ENCODE peak calls at places on chromosomes 4 and X, in ten cellular contexts. T is IMR-90, S is GM13977, Y is activated B cell treated with CpG ODN at 0.5 μM for 24 hours, P is left ventricle myocardium inferior, R is fibroblast of lung, B is heart right ventricle, J is WTC11, Q is mammary epithelial cell, L is fibroblast of mammary gland. E is an unnamed sample.

GRCh38 chr4:54268151-54268550 is 39.1 kb downstream of the PDGFRA start:
- DNase-seq in T (peak; percentile 79), S (no peak), Y (no peak), P (no peak), R (peak; percentile 31), B (no peak), J (no peak), Q (peak; percentile 33), L (peak; percentile 79), E (no peak)

GRCh38 chrX:112164420-112164819 is 81.8 kb upstream of the TRPC5 start:
- DNase-seq in T (no peak), S (no peak), Y (no peak), P (no peak), R (no peak), B (no peak), J (no peak), Q (no peak), L (no peak), E (no peak)

GRCh38 chr4:182818926-182819730 is 98.1 kb downstream of the DCTD start:
- DNase-seq in T (no peak), S (no peak), Y (no peak), P (no peak), R (no peak), B (no peak), J (no peak), Q (no peak), L (no peak), E (no peak)

GRCh38 chrX:1673337-1673736 is 58.5 kb downstream of the ASMT start:
- DNase-seq in T (no peak), S (peak; percentile 46), Y (no peak), P (no peak), R (no peak), B (no peak), J (peak; percentile 67), Q (no peak), L (peak; percentile 17), E (no peak)

GRCh38 chr4:172892300-172892699 is 276.3 kb upstream of the GALNT7 start:
- DNase-seq in T (peak; percentile 3), S (no peak), Y (no peak), P (no peak), R (no peak), B (no peak), J (peak; percentile 31), Q (peak; percentile 25), L (peak; percentile 40), E (no peak)

GRCh38 chrX:78944351-78944750 is 840 bp upstream of the P2RY10 start:
- DNase-seq in T (no peak), S (no peak), Y (no peak), P (no peak), R (no peak), B (no peak), J (no peak), Q (no peak), L (no peak), E (no peak)

GRCh38 chrX:23103546-23103945 is 103.8 kb downstream of the DDX53 start:
- DNase-seq in T (no peak), S (no peak), Y (no peak), P (no peak), R (no peak), B (no peak), J (no peak), Q (no peak), L (no peak), E (no peak)

GRCh38 chr4:188130355-188130754 is 8.9 kb upstream of the TRIML1 start:
- DNase-seq in T (no peak), S (no peak), Y (no peak), P (no peak), R (no peak), B (no peak), J (no peak), Q (no peak), L (no peak), E (no peak)

GRCh38 chr4:180913750-180914149 is 1329.5 kb upstream of the TENM3 start:
- DNase-seq in T (peak; percentile 72), S (no peak), Y (no peak), P (no peak), R (peak; percentile 91), B (no peak), J (no peak), Q (peak; percentile 90), L (peak; percentile 45), E (no peak)

DNA sequence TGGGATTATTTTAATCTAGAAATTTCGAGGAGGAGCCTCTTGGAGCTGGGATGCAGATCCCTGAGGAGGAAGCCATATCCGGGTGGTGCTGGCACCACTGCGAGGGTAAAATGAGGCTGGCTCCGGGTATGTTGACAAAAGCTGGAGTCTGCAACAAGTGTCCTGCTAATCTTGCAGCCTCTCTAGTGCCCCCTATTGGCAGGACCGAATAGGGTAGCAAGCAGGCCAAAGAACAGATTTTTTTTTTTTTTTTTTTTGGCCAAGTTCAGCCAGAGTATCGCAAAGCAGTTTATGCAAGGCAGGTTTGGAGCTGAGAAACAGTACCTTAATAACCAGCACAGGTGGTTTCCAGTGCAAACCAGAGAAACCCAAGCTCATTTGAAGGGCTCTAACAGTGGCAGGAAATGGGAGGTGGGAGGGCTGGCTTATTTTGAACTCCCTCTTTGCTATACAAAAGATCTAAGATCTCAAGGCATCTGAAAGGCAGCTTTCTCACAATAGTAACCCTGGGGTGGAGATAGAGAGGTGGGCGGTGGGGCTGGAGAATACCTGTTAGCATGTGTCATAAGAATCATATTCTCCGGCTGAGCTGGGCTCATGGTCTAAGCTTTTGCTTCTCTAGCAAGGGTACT is 38.2 kb upstream of the OCIAD2 start:
- DNase-seq in T (no peak), S (peak; percentile 28), Y (no peak), P (no peak), R (no peak), B (no peak), J (peak; percentile 66), Q (peak; percentile 61), L (no peak), E (no peak)
- TF ChIP-seq CTCF in T (no peak), S (peak; percentile 61), Y (no peak), P (peak; percentile 27), R (peak; percentile 28), B (peak; percentile 30), J (peak; percentile 71), Q (peak; percentile 83), L (peak; percentile 47), E (peak; percentile 50)

DNA sequence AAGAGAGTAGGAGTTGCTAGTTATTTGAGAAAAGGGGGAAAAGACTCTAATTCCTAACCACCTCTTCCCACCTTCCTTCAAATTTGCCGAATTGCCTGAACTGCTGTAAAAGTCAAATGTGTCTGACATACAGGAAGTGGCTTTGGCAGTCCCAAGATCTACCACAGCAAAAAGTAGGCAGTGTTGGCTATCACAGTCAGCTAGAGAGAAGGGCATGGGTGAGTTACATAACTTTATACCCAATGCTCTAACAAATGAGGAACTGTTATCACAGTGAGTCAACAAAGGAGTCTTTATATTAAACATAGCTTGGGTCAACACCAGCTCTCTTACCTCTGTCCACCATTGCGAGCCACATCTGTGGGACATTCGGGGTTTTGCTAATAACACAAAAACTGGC is 2.4 kb upstream of the MBNL3 start:
- DNase-seq in T (no peak), S (no peak), Y (no peak), P (no peak), R (no peak), B (no peak), J (no peak), Q (peak; percentile 65), L (no peak), E (no peak)
- TF ChIP-seq CTCF in T (no peak), S (no peak), Y (no peak), P (no peak), R (no peak), B (no peak), J (no peak), Q (peak; percentile 21), L (no peak), E (no peak)

GRCh38 chrX:130165703-130166502 is at the start of gene AIFM1:
- DNase-seq in T (peak; percentile 94), S (peak; percentile 83), Y (peak; percentile 74), P (peak; percentile 92), R (peak; percentile 98), B (peak; percentile 91), J (peak; percentile 90), Q (peak; percentile 94), L (peak; percentile 93), E (peak; percentile 89)
- TF ChIP-seq CTCF in T (no peak), S (no peak), Y (no peak), P (no peak), R (no peak), B (no peak), J (no peak), Q (no peak), L (no peak), E (no peak)

DNA sequence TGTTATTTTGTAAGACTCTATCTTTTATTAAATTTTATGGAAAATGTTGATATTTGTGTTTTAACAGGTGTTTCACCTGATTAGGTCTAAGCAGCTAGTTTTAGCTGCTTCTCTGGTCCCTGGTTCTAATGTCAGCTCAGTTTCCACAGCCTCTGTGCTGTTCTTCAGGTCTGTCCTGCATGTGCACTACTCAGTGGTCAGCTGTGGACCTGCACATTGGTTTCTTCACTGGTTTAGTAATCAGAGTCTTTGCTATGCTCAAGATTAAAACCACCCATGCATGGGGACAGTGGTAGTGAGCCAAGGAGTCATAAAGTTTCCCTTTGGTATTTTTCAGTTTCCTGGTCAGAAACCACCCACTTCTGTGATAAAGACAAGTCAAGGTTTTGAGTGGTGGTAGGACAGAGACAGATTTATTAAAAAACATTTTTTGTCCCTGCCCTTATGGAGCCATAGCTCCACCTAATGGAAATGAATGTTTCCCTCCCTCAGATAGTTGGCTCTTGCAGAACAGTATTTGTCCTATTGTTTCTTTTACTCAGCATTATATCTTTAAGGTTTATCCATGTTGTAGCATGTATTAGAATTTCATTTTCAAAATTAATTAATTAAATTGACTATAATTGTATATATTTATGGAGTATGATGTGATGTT is 36.8 kb upstream of the VBP1 start:
- DNase-seq in T (no peak), S (no peak), Y (no peak), P (no peak), R (no peak), B (no peak), J (no peak), Q (peak; percentile 4), L (no peak), E (no peak)
- TF ChIP-seq CTCF in T (no peak), S (no peak), Y (no peak), P (peak; percentile 44), R (no peak), B (peak; percentile 33), J (no peak), Q (peak; percentile 23), L (no peak), E (no peak)

DNA sequence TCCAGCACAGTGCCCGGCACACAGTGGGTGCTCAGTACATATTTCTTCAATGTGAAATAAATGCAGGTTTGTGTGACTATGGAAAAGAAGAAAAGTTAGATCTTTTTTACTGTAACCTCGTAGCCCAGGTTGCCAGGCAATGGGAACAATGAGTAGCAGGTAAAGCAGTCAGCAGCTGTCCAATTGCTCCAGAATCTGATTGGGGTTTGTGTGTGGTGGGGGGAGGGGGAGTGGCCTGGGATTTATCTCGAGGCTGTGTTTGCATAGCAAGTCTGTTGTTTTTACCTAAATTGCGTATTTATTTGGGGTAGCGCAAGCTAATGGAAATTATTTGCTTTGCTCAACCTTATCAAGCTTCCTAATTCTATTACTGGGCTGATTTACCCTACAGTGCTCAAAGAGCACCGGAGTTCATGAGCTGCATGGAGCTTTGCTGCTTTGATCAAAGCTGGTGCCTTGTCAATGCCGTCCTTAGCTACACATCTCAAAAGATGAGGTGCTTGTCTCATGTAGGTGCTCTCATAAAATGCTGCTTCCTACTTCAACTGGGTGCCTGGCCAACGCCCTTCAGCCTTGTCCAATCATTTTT is 145.0 kb upstream of the DGKK start:
- DNase-seq in T (no peak), S (no peak), Y (no peak), P (no peak), R (no peak), B (no peak), J (no peak), Q (no peak), L (no peak), E (no peak)
- TF ChIP-seq CTCF in T (no peak), S (no peak), Y (no peak), P (no peak), R (no peak), B (no peak), J (no peak), Q (no peak), L (no peak), E (no peak)

E was measured in mesothelial cell of epicardium.